ENCODE peak calls at places on chromosomes 4 and X, in five cellular contexts. One of them, this sample, is unnamed.

GRCh38 chr4:93731448-93731847 is 97.1 kb upstream of the ATOH1 start:
- DNase-seq in brain microvascular endothelial cell: peak
- DNase-seq in left ventricle myocardium inferior: no peak
- DNase-seq in aorta: no peak
- DNase-seq in psoas muscle: no peak
- DNase-seq in this sample: no peak

GRCh38 chr4:38449506-38450174 is 214.4 kb upstream of the KLF3 start:
- DNase-seq in left ventricle myocardium inferior: no peak
- DNase-seq in aorta: no peak
- DNase-seq in psoas muscle: no peak
- DNase-seq in brain microvascular endothelial cell: no peak
- DNase-seq in this sample: no peak

GRCh38 chr4:76087007-76087769 is 12.7 kb downstream of the ART3 start:
- DNase-seq in left ventricle myocardium inferior: peak
- DNase-seq in psoas muscle: peak
- DNase-seq in aorta: no peak
- DNase-seq in brain microvascular endothelial cell: peak
- DNase-seq in this sample: peak

GRCh38 chr4:114512595-114513295 is 85.9 kb upstream of the UGT8 start:
- DNase-seq in aorta: no peak
- DNase-seq in psoas muscle: no peak
- DNase-seq in brain microvascular endothelial cell: no peak
- DNase-seq in left ventricle myocardium inferior: no peak
- DNase-seq in this sample: no peak

GRCh38 chrX:40748977-40749376 is 13.6 kb upstream of the MED14 start:
- DNase-seq in psoas muscle: no peak
- DNase-seq in brain microvascular endothelial cell: no peak
- DNase-seq in left ventricle myocardium inferior: no peak
- DNase-seq in aorta: no peak
- DNase-seq in this sample: no peak

GRCh38 chrX:22627576-22627975 is 354.9 kb downstream of the CBLL2 start:
- DNase-seq in aorta: no peak
- DNase-seq in left ventricle myocardium inferior: no peak
- DNase-seq in psoas muscle: no peak
- DNase-seq in brain microvascular endothelial cell: no peak
- DNase-seq in this sample: no peak

GRCh38 chrX:39258331-39258730 is 457.1 kb downstream of the MID1IP1 start:
- DNase-seq in psoas muscle: no peak
- DNase-seq in brain microvascular endothelial cell: peak
- DNase-seq in aorta: no peak
- DNase-seq in left ventricle myocardium inferior: no peak
- DNase-seq in this sample: peak

GRCh38 chr4:11393551-11393950 is 35.1 kb downstream of the HS3ST1 start:
- DNase-seq in aorta: no peak
- DNase-seq in left ventricle myocardium inferior: no peak
- DNase-seq in psoas muscle: no peak
- DNase-seq in brain microvascular endothelial cell: no peak
- DNase-seq in this sample: no peak

GRCh38 chr4:160675550-160675949 is 1488.2 kb downstream of the FSTL5 start:
- DNase-seq in aorta: no peak
- DNase-seq in brain microvascular endothelial cell: no peak
- DNase-seq in left ventricle myocardium inferior: no peak
- DNase-seq in psoas muscle: no peak
- DNase-seq in this sample: no peak

GRCh38 chr4:22237846-22238513 is 277.9 kb downstream of the ADGRA3 start:
- DNase-seq in psoas muscle: no peak
- DNase-seq in brain microvascular endothelial cell: no peak
- DNase-seq in left ventricle myocardium inferior: no peak
- DNase-seq in aorta: no peak
- DNase-seq in this sample: no peak

GRCh38 chr4:26325191-26325590 is 4.4 kb downstream of the RBPJ start:
- DNase-seq in aorta: no peak
- DNase-seq in left ventricle myocardium inferior: no peak
- DNase-seq in psoas muscle: no peak
- DNase-seq in brain microvascular endothelial cell: peak
- DNase-seq in this sample: no peak

GRCh38 chrX:133741303-133741702 is 244.1 kb downstream of the GPC3 start:
- DNase-seq in brain microvascular endothelial cell: no peak
- DNase-seq in psoas muscle: no peak
- DNase-seq in aorta: no peak
- DNase-seq in left ventricle myocardium inferior: no peak
- DNase-seq in this sample: no peak

GRCh38 chr4:68310651-68311247 is 39.1 kb downstream of the YTHDC1 start:
- DNase-seq in left ventricle myocardium inferior: no peak
- DNase-seq in brain microvascular endothelial cell: no peak
- DNase-seq in aorta: no peak
- DNase-seq in psoas muscle: no peak
- DNase-seq in this sample: no peak

GRCh38 chr4:75633846-75634245 is 3.5 kb upstream of the CDKL2 start:
- DNase-seq in left ventricle myocardium inferior: no peak
- DNase-seq in psoas muscle: no peak
- DNase-seq in aorta: no peak
- DNase-seq in brain microvascular endothelial cell: peak
- DNase-seq in this sample: no peak

GRCh38 chrX:116009871-116010710 is 160.5 kb upstream of the AGTR2 start:
- DNase-seq in aorta: peak
- DNase-seq in psoas muscle: no peak
- DNase-seq in brain microvascular endothelial cell: no peak
- DNase-seq in left ventricle myocardium inferior: peak
- DNase-seq in this sample: no peak

GRCh38 chr4:189792819-189793618 is 147.7 kb upstream of the FRG1 start:
- DNase-seq in brain microvascular endothelial cell: peak
- DNase-seq in aorta: peak
- DNase-seq in psoas muscle: peak
- DNase-seq in left ventricle myocardium inferior: peak
- DNase-seq in this sample: peak

GRCh38 chrX:7146703-7147430 is 645 bp upstream of the STS start:
- DNase-seq in aorta: no peak
- DNase-seq in brain microvascular endothelial cell: no peak
- DNase-seq in psoas muscle: peak
- DNase-seq in left ventricle myocardium inferior: no peak
- DNase-seq in this sample: peak

GRCh38 chr4:182236186-182236585 is 7.0 kb upstream of the TENM3 start:
- DNase-seq in brain microvascular endothelial cell: no peak
- DNase-seq in left ventricle myocardium inferior: no peak
- DNase-seq in aorta: no peak
- DNase-seq in psoas muscle: no peak
- DNase-seq in this sample: no peak

GRCh38 chr4:139711461-139711860 is 45.8 kb downstream of the MGST2 start:
- DNase-seq in aorta: no peak
- DNase-seq in brain microvascular endothelial cell: no peak
- DNase-seq in left ventricle myocardium inferior: no peak
- DNase-seq in psoas muscle: no peak
- DNase-seq in this sample: no peak

GRCh38 chr4:762211-763190 is 56.9 kb downstream of the PCGF3 start:
- DNase-seq in brain microvascular endothelial cell: peak
- DNase-seq in left ventricle myocardium inferior: no peak
- DNase-seq in aorta: no peak
- DNase-seq in psoas muscle: peak
- DNase-seq in this sample: no peak

GRCh38 chrX:8288590-8288989 is 117.5 kb upstream of the VCX2 start:
- DNase-seq in brain microvascular endothelial cell: no peak
- DNase-seq in psoas muscle: no peak
- DNase-seq in aorta: no peak
- DNase-seq in left ventricle myocardium inferior: no peak
- DNase-seq in this sample: no peak

GRCh38 chr4:79528241-79528706 is 120.2 kb upstream of the GK2 start:
- DNase-seq in aorta: no peak
- DNase-seq in psoas muscle: no peak
- DNase-seq in brain microvascular endothelial cell: no peak
- DNase-seq in left ventricle myocardium inferior: no peak
- DNase-seq in this sample: no peak

GRCh38 chrX:335758-336155 is 17.2 kb upstream of the GTPBP6 start:
- DNase-seq in aorta: peak
- DNase-seq in left ventricle myocardium inferior: no peak
- DNase-seq in brain microvascular endothelial cell: no peak
- DNase-seq in psoas muscle: peak
- DNase-seq in this sample: peak

GRCh38 chrX:617401-617800 is 13.2 kb upstream of the SHOX start:
- DNase-seq in aorta: no peak
- DNase-seq in psoas muscle: no peak
- DNase-seq in left ventricle myocardium inferior: no peak
- DNase-seq in brain microvascular endothelial cell: no peak
- DNase-seq in this sample: no peak

GRCh38 chr4:2417196-2417764 is 1.2 kb downstream of the ZFYVE28 start:
- DNase-seq in aorta: no peak
- DNase-seq in psoas muscle: no peak
- DNase-seq in left ventricle myocardium inferior: no peak
- DNase-seq in brain microvascular endothelial cell: no peak
- DNase-seq in this sample: no peak

GRCh38 chrX:41148553-41148952 is 63.3 kb downstream of the USP9X start:
- DNase-seq in brain microvascular endothelial cell: peak
- DNase-seq in left ventricle myocardium inferior: no peak
- DNase-seq in psoas muscle: no peak
- DNase-seq in aorta: no peak
- DNase-seq in this sample: no peak

GRCh38 chrX:15310117-15310516 is 5.3 kb downstream of the ASB11 start:
- DNase-seq in brain microvascular endothelial cell: no peak
- DNase-seq in aorta: no peak
- DNase-seq in psoas muscle: no peak
- DNase-seq in left ventricle myocardium inferior: no peak
- DNase-seq in this sample: peak

GRCh38 chr4:183905081-183905592 is at the start of gene STOX2:
- DNase-seq in brain microvascular endothelial cell: peak
- DNase-seq in left ventricle myocardium inferior: peak
- DNase-seq in aorta: peak
- DNase-seq in psoas muscle: peak
- DNase-seq in this sample: peak
- H3K27ac ChIP-seq in brain microvascular endothelial cell: no peak
- H3K27ac ChIP-seq in left ventricle myocardium inferior: peak
- H3K27ac ChIP-seq in aorta: peak
- H3K27ac ChIP-seq in psoas muscle: peak
- H3K27ac ChIP-seq in this sample: peak

GRCh38 chr4:173538148-173538902 is 8.3 kb upstream of the HAND2 start:
- DNase-seq in brain microvascular endothelial cell: no peak
- DNase-seq in left ventricle myocardium inferior: peak
- DNase-seq in psoas muscle: no peak
- DNase-seq in aorta: peak
- DNase-seq in this sample: peak

GRCh38 chr4:173539986-173540385 is 10.0 kb upstream of the HAND2 start:
- DNase-seq in left ventricle myocardium inferior: no peak
- DNase-seq in brain microvascular endothelial cell: no peak
- DNase-seq in aorta: no peak
- DNase-seq in psoas muscle: no peak
- DNase-seq in this sample: no peak

GRCh38 chr4:173536808-173537429 is 6.9 kb upstream of the HAND2 start:
- DNase-seq in left ventricle myocardium inferior: no peak
- DNase-seq in psoas muscle: no peak
- DNase-seq in brain microvascular endothelial cell: no peak
- DNase-seq in aorta: no peak
- DNase-seq in this sample: peak

GRCh38 chr4:173537628-173538147 is 7.7 kb upstream of the HAND2 start:
- DNase-seq in aorta: no peak
- DNase-seq in brain microvascular endothelial cell: no peak
- DNase-seq in psoas muscle: no peak
- DNase-seq in left ventricle myocardium inferior: no peak
- DNase-seq in this sample: no peak

GRCh38 chr4:173538903-173539445 is 8.9 kb upstream of the HAND2 start:
- DNase-seq in left ventricle myocardium inferior: no peak
- DNase-seq in aorta: no peak
- DNase-seq in brain microvascular endothelial cell: no peak
- DNase-seq in psoas muscle: no peak
- DNase-seq in this sample: peak
- H3K4me3 ChIP-seq in left ventricle myocardium inferior: peak
- H3K4me3 ChIP-seq in aorta: peak
- H3K4me3 ChIP-seq in brain microvascular endothelial cell: no peak
- H3K4me3 ChIP-seq in psoas muscle: peak
- H3K4me3 ChIP-seq in this sample: peak

GRCh38 chrX:131271826-131272225 is 17.3 kb downstream of the IGSF1 start:
- DNase-seq in psoas muscle: no peak
- DNase-seq in aorta: no peak
- DNase-seq in left ventricle myocardium inferior: no peak
- DNase-seq in brain microvascular endothelial cell: no peak
- DNase-seq in this sample: no peak
- H3K27ac ChIP-seq in psoas muscle: no peak
- H3K27ac ChIP-seq in aorta: no peak
- H3K27ac ChIP-seq in left ventricle myocardium inferior: no peak
- H3K27ac ChIP-seq in brain microvascular endothelial cell: no peak
- H3K27ac ChIP-seq in this sample: no peak

GRCh38 chrX:154307207-154307606 is 11.6 kb downstream of the TKTL1 start:
- DNase-seq in psoas muscle: no peak
- DNase-seq in aorta: no peak
- DNase-seq in brain microvascular endothelial cell: no peak
- DNase-seq in left ventricle myocardium inferior: no peak
- DNase-seq in this sample: no peak

GRCh38 chrX:154305481-154306205 is 10.0 kb downstream of the TKTL1 start:
- DNase-seq in brain microvascular endothelial cell: no peak
- DNase-seq in left ventricle myocardium inferior: no peak
- DNase-seq in psoas muscle: no peak
- DNase-seq in aorta: no peak
- DNase-seq in this sample: no peak

GRCh38 chrX:154309041-154309775 is 13.6 kb downstream of the TKTL1 start:
- DNase-seq in brain microvascular endothelial cell: no peak
- DNase-seq in psoas muscle: no peak
- DNase-seq in aorta: no peak
- DNase-seq in left ventricle myocardium inferior: no peak
- DNase-seq in this sample: no peak

GRCh38 chrX:154310991-154311541 is 15.5 kb downstream of the TKTL1 start:
- DNase-seq in brain microvascular endothelial cell: no peak
- DNase-seq in psoas muscle: no peak
- DNase-seq in aorta: no peak
- DNase-seq in left ventricle myocardium inferior: no peak
- DNase-seq in this sample: peak

DNA sequence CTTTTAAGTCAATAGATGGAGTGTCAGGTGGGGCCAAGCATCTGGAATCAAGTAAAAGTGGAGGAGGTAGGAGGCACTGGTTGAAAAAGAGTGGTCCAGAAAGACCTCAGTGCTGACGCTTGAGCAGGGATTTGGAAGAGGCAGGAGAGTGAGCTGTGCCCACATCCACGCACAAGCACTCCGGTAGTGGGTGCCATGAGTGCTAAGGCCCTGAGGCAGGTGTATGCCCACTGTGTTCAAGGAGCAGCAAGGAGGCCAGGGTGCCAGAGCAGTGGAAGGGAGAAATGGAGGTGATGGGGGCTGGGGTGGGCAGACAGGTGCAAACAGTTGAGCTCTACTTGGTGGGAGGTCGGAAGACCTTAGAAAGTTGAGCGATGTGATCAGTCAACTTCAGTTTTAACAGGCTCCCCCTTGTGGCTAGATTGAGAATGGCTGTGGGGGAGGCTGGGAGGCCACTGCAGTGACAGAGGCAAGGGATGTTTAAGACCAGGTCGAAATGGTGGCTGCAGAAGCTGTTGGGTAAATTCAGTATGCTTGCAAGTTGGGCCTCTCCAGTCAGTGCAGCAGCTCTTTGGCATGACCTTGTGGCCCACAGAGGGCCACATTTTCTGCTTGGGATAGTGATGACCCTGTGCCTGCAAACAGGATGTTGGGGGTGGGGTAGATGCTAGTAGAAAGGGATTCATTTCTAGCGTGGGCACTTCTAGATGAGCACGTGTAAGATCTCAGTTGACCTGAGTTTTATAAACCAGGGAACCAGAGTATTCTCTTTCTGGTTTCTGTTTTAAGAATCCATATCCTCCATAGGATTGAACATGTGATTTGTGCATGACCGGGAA is 12.7 kb downstream of the TKTL1 start:
- DNase-seq in brain microvascular endothelial cell: peak
- DNase-seq in left ventricle myocardium inferior: peak
- DNase-seq in aorta: peak
- DNase-seq in psoas muscle: peak
- DNase-seq in this sample: peak
- H3K4me3 ChIP-seq in brain microvascular endothelial cell: no peak
- H3K4me3 ChIP-seq in left ventricle myocardium inferior: no peak
- H3K4me3 ChIP-seq in aorta: no peak
- H3K4me3 ChIP-seq in psoas muscle: no peak
- H3K4me3 ChIP-seq in this sample: no peak